ENCODE peak calls at places on chromosomes 13 and 19, in five cellular contexts. D, E, T, B and J are unnamed samples.

GRCh38 chr13:109140054-109140776 is 510.8 kb downstream of the MYO16 start:
- DNase-seq in D (no peak), E (no peak), T (no peak), B (no peak), J (no peak)

GRCh38 chr19:13037161-13037560 is 41.9 kb downstream of the NFIX start:
- DNase-seq in D (peak; percentile 84), E (no peak), T (peak; percentile 84), B (no peak), J (no peak)

GRCh38 chr13:20672772-20673171 is 30.7 kb upstream of the IL17D start:
- DNase-seq in D (peak; percentile 86), E (no peak), T (no peak), B (no peak), J (no peak)

GRCh38 chr13:19618925-19619324 is 14.5 kb upstream of the MPHOSPH8 start:
- DNase-seq in D (peak; percentile 54), E (no peak), T (no peak), B (no peak), J (peak; percentile 31)

GRCh38 chr19:28889941-28890645 is 322.9 kb downstream of the UQCRFS1 start:
- DNase-seq in D (no peak), E (no peak), T (no peak), B (no peak), J (no peak)

GRCh38 chr19:17286742-17287141 is 5.0 kb downstream of the ANKLE1 start:
- DNase-seq in D (no peak), E (no peak), T (no peak), B (no peak), J (no peak)

GRCh38 chr19:38394488-38394887 is 6.0 kb downstream of the SPRED3 start:
- DNase-seq in D (no peak), E (no peak), T (no peak), B (no peak), J (peak; percentile 65)

GRCh38 chr13:108409735-108410134 is 140.2 kb downstream of the TNFSF13B start:
- DNase-seq in D (no peak), E (no peak), T (no peak), B (no peak), J (no peak)

GRCh38 chr13:36001561-36001960 is 129.6 kb downstream of the DCLK1 start:
- DNase-seq in D (no peak), E (no peak), T (no peak), B (no peak), J (no peak)

GRCh38 chr19:41995959-41996797 is 2.1 kb upstream of the ATP1A3 start:
- DNase-seq in D (no peak), E (no peak), T (no peak), B (no peak), J (no peak)

GRCh38 chr13:70107498-70108271 is at the start of gene ATXN8OS:
- DNase-seq in D (no peak), E (no peak), T (peak; percentile 4), B (no peak), J (peak; percentile 26)

GRCh38 chr13:24178847-24179845 is 18.6 kb downstream of the SPATA13 start:
- DNase-seq in D (no peak), E (no peak), T (peak; percentile 37), B (no peak), J (no peak)

GRCh38 chr13:31045621-31046081 is 113.2 kb downstream of the TEX26 start:
- DNase-seq in D (peak; percentile 95), E (peak; percentile 76), T (peak; percentile 92), B (peak; percentile 69), J (no peak)

GRCh38 chr19:47507924-47508553 is 6.8 kb downstream of the NAPA start:
- DNase-seq in D (no peak), E (no peak), T (no peak), B (no peak), J (no peak)
- TF ChIP-seq CTCF in D (no peak), E (no peak), T (no peak), B (no peak), J (no peak)

GRCh38 chr19:45753548-45753947 is 15.5 kb downstream of the SIX5 start:
- DNase-seq in D (no peak), E (no peak), T (no peak), B (no peak), J (no peak)
- TF ChIP-seq CTCF in D (no peak), E (no peak), T (no peak), B (no peak), J (no peak)

GRCh38 chr19:51097166-51097736 is 11.0 kb downstream of the CTU1 start:
- DNase-seq in D (peak; percentile 66), E (no peak), T (peak; percentile 93), B (peak; percentile 77), J (peak; percentile 72)

GRCh38 chr19:51096473-51097165 is 11.6 kb downstream of the CTU1 start:
- DNase-seq in D (no peak), E (no peak), T (no peak), B (no peak), J (no peak)

GRCh38 chr19:51099070-51099382 is 9.2 kb downstream of the CTU1 start:
- DNase-seq in D (no peak), E (no peak), T (no peak), B (no peak), J (no peak)

GRCh38 chr19:51097796-51098195 is 10.4 kb downstream of the CTU1 start:
- DNase-seq in D (no peak), E (no peak), T (no peak), B (no peak), J (no peak)

DNA sequence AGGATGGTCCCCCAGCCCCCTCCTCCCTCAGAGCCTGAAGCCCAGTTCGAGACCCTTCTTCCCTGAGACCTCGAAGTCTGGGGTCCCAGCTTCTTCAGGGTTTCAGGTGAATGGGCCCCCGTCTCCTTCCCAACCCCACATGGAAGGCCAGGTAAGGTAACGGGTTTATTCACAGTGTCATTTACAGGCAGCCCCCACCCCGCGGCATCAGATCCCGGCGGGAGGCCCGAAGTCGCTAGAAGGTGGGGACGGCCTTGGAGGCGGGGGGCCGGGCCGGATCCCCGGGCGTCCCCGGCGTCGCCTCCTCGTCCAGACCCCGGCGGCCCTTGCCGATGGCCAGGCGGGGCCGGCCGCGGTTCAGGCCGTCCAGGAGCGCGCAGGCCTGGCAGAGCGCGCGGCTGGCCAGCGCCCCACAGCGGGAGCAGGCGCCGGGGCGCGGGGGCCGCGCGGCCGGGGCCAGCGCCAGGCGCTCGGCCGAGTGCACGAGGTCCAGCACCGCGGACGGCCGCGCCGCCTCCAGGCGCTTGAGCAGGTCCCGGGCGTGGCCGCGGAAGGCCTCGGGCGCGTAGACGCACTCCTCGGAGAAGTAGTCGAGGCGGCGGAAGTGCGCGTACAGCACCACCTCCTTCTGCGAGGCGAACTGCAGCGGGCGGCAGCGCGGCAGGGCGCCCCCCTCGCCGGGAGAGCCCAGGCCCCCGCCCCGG is 9.7 kb downstream of the CTU1 start:
- DNase-seq in D (peak; percentile 35), E (no peak), T (no peak), B (no peak), J (no peak)
- TF ChIP-seq CTCF in D (no peak), E (no peak), T (no peak), B (no peak), J (no peak)

DNA sequence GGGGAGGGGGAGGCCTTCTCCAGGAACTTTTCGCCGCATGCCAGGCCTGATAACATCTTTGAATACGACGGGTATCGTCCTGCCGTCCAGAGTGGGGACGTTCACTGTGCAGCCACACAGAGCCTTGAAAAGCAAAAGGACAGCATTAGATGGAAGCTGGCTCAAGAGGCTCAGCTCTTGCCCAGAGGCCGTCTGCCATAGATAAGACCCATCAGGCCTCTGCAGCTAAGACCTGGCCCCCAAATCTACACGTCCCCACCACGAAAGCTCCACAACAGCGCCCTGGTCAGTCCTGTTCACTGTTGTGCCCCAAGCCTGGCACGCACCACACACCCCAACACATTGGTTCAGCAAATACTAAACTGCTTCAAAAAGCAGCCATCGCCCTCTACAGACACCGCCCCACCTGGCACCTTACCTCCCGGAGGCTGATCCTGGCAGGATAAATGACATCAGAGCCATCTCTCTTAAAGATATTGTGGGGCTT is 2.1 kb downstream of the DNAJB1 start:
- DNase-seq in D (no peak), E (no peak), T (no peak), B (no peak), J (no peak)
- TF ChIP-seq CTCF in D (no peak), E (no peak), T (peak; percentile 11), B (no peak), J (no peak)

GRCh38 chr19:10920781-10921180 is 7.7 kb downstream of the YIPF2 start:
- DNase-seq in D (no peak), E (no peak), T (no peak), B (no peak), J (no peak)

GRCh38 chr19:10923503-10924076 is 4.8 kb downstream of the YIPF2 start:
- DNase-seq in D (no peak), E (no peak), T (no peak), B (no peak), J (no peak)

GRCh38 chr19:10922638-10923014 is 5.8 kb downstream of the YIPF2 start:
- DNase-seq in D (no peak), E (no peak), T (no peak), B (no peak), J (no peak)

GRCh38 chr19:10921199-10921879 is 7.1 kb downstream of the YIPF2 start:
- DNase-seq in D (no peak), E (no peak), T (no peak), B (no peak), J (no peak)

DNA sequence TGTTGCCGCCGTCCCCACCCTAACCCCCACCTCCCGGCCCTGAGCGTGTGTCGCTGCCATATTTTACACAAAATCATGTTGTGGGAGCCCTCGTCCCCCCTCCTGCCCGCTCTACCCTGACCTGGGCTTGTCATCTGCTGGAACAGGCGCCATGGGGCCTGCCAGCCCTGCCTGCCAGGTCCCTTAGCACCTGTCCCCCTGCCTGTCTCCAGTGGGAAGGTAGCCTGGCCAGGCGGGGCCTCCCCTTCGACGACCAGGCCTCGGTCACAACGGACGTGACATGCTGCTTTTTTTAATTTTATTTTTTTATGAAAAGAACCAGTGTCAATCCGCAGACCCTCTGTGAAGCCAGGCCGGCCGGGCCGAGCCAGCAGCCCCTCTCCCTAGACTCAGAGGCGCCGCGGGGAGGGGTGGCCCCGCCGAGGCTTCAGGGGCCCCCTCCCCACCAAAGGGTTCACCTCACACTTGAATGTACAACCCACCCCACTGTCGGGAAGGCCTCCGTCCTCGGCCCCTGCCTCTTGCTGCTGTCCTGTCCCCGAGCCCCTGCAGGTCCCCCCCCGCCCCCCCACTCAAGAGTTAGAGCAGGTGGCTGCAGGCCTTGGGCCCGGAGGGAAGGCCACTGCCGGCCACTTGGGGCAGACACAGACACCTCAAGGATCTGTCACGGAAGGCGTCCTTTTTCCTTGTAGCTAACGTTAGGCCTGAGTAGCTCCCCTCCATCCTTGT is 6.4 kb downstream of the YIPF2 start:
- DNase-seq in D (no peak), E (no peak), T (no peak), B (no peak), J (no peak)
- TF ChIP-seq CTCF in D (no peak), E (no peak), T (no peak), B (no peak), J (no peak)